ENCODE peak calls at places on chromosomes 3 and 15, in six cellular contexts. One of them, this sample, is unnamed.

GRCh38 chr15:50098576-50098975 is 20.5 kb downstream of the ATP8B4 start:
- DNase-seq in WTC11: no peak
- DNase-seq in GM12878: no peak
- DNase-seq in HCT116: no peak
- DNase-seq in HepG2: no peak
- DNase-seq in K562: no peak
- DNase-seq in this sample: no peak

GRCh38 chr3:186871403-186871924 is 29.0 kb downstream of the ADIPOQ start:
- DNase-seq in WTC11: no peak
- DNase-seq in GM12878: no peak
- DNase-seq in HCT116: no peak
- DNase-seq in HepG2: no peak
- DNase-seq in K562: peak
- DNase-seq in this sample: no peak

GRCh38 chr3:183449391-183449790 is 21.0 kb upstream of the MCF2L2 start:
- DNase-seq in WTC11: no peak
- DNase-seq in GM12878: no peak
- DNase-seq in HCT116: no peak
- DNase-seq in HepG2: peak
- DNase-seq in K562: peak
- DNase-seq in this sample: no peak

GRCh38 chr3:27993061-27993460 is 248.4 kb upstream of the CMC1 start:
- DNase-seq in WTC11: no peak
- DNase-seq in GM12878: no peak
- DNase-seq in HCT116: no peak
- DNase-seq in HepG2: no peak
- DNase-seq in K562: no peak
- DNase-seq in this sample: no peak

GRCh38 chr3:58572013-58572633 is 5.1 kb downstream of the FAM107A start:
- DNase-seq in WTC11: no peak
- DNase-seq in GM12878: no peak
- DNase-seq in HCT116: no peak
- DNase-seq in HepG2: no peak
- DNase-seq in K562: no peak
- DNase-seq in this sample: no peak

GRCh38 chr3:933311-933710 is 159.5 kb upstream of the CNTN6 start:
- DNase-seq in WTC11: no peak
- DNase-seq in GM12878: no peak
- DNase-seq in HCT116: no peak
- DNase-seq in HepG2: no peak
- DNase-seq in K562: no peak
- DNase-seq in this sample: no peak

GRCh38 chr3:124407260-124407659 is 323.0 kb upstream of the UMPS start:
- DNase-seq in WTC11: no peak
- DNase-seq in GM12878: no peak
- DNase-seq in HCT116: no peak
- DNase-seq in HepG2: no peak
- DNase-seq in K562: no peak
- DNase-seq in this sample: no peak

GRCh38 chr15:39207532-39208115 is 373.3 kb upstream of the THBS1 start:
- DNase-seq in WTC11: no peak
- DNase-seq in GM12878: no peak
- DNase-seq in HCT116: no peak
- DNase-seq in HepG2: no peak
- DNase-seq in K562: no peak
- DNase-seq in this sample: no peak

GRCh38 chr15:62641782-62642181 is 400.8 kb upstream of the TPM1 start:
- DNase-seq in WTC11: no peak
- DNase-seq in GM12878: no peak
- DNase-seq in HCT116: no peak
- DNase-seq in HepG2: no peak
- DNase-seq in K562: no peak
- DNase-seq in this sample: no peak

GRCh38 chr15:56672721-56673120 is 60.6 kb downstream of the ZNF280D start:
- DNase-seq in WTC11: no peak
- DNase-seq in GM12878: no peak
- DNase-seq in HCT116: no peak
- DNase-seq in HepG2: no peak
- DNase-seq in K562: no peak
- DNase-seq in this sample: no peak

GRCh38 chr15:69991493-69991892 is 106.2 kb downstream of the TLE3 start:
- DNase-seq in WTC11: no peak
- DNase-seq in GM12878: no peak
- DNase-seq in HCT116: no peak
- DNase-seq in HepG2: no peak
- DNase-seq in K562: no peak
- DNase-seq in this sample: no peak

GRCh38 chr15:40047413-40048154 is 8.6 kb upstream of the SRP14 start:
- DNase-seq in WTC11: no peak
- DNase-seq in GM12878: peak
- DNase-seq in HCT116: no peak
- DNase-seq in HepG2: no peak
- DNase-seq in K562: no peak
- DNase-seq in this sample: peak

GRCh38 chr15:64851503-64851840 is 9.8 kb downstream of the PLEKHO2 start:
- DNase-seq in WTC11: no peak
- DNase-seq in GM12878: no peak
- DNase-seq in HCT116: no peak
- DNase-seq in HepG2: no peak
- DNase-seq in K562: no peak
- DNase-seq in this sample: no peak

GRCh38 chr15:52728899-52729298 is 49.7 kb upstream of the ATOSA start:
- DNase-seq in WTC11: no peak
- DNase-seq in GM12878: no peak
- DNase-seq in HCT116: no peak
- DNase-seq in HepG2: no peak
- DNase-seq in K562: no peak
- DNase-seq in this sample: no peak

GRCh38 chr3:163863146-163863545 is 1215.2 kb downstream of the SI start:
- DNase-seq in WTC11: no peak
- DNase-seq in GM12878: no peak
- DNase-seq in HCT116: no peak
- DNase-seq in HepG2: no peak
- DNase-seq in K562: no peak
- DNase-seq in this sample: no peak

GRCh38 chr3:157369712-157370447 is 66.8 kb upstream of the PTX3 start:
- DNase-seq in WTC11: no peak
- DNase-seq in GM12878: no peak
- DNase-seq in HCT116: no peak
- DNase-seq in HepG2: no peak
- DNase-seq in K562: no peak
- DNase-seq in this sample: no peak

GRCh38 chr15:58865420-58865880 is 68.0 kb downstream of the SLTM start:
- DNase-seq in WTC11: peak
- DNase-seq in GM12878: no peak
- DNase-seq in HCT116: no peak
- DNase-seq in HepG2: peak
- DNase-seq in K562: no peak
- DNase-seq in this sample: peak

GRCh38 chr15:96359772-96360498 is 29.4 kb downstream of the NR2F2 start:
- DNase-seq in WTC11: no peak
- DNase-seq in GM12878: no peak
- DNase-seq in HCT116: no peak
- DNase-seq in HepG2: no peak
- DNase-seq in K562: no peak
- DNase-seq in this sample: no peak

GRCh38 chr3:58332575-58333179 is at the start of gene PXK:
- DNase-seq in WTC11: peak
- DNase-seq in GM12878: no peak
- DNase-seq in HCT116: peak
- DNase-seq in HepG2: peak
- DNase-seq in K562: peak
- DNase-seq in this sample: no peak

GRCh38 chr3:8937064-8938020 is 25.9 kb downstream of the RAD18 start:
- DNase-seq in WTC11: no peak
- DNase-seq in GM12878: no peak
- DNase-seq in HCT116: peak
- DNase-seq in HepG2: peak
- DNase-seq in K562: no peak
- DNase-seq in this sample: no peak
- TF ChIP-seq ATF3 in WTC11: no peak
- TF ChIP-seq ATF3 in GM12878: no peak
- TF ChIP-seq ATF3 in HCT116: no peak
- TF ChIP-seq ATF3 in HepG2: no peak
- TF ChIP-seq ATF3 in K562: no peak
- TF ChIP-seq ATF3 in this sample: no peak

DNA sequence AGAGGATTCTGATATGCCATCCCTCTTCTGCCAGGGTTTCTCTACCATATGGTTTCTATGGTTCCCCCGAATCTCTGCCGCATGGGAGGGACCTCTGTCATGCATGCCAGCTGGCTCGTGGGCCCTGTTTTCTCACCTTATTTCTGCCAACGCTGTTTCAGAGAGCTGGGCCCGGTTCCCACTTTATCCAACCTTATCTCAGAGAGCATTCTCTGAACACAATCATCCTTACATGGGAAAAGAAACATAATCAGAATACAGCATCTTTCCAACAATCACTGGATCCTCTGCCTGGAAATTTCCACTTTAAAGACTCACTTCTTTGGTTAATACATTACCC is 234.5 kb upstream of the ZBTB20 start:
- DNase-seq in WTC11: no peak
- DNase-seq in GM12878: no peak
- DNase-seq in HCT116: no peak
- DNase-seq in HepG2: no peak
- DNase-seq in K562: no peak
- DNase-seq in this sample: no peak
- TF ChIP-seq ATF3 in WTC11: no peak
- TF ChIP-seq ATF3 in GM12878: no peak
- TF ChIP-seq ATF3 in HCT116: no peak
- TF ChIP-seq ATF3 in HepG2: no peak
- TF ChIP-seq ATF3 in K562: no peak
- TF ChIP-seq ATF3 in this sample: no peak

GRCh38 chr3:101675709-101676218 is 1.2 kb downstream of the ZBTB11 start:
- DNase-seq in WTC11: no peak
- DNase-seq in GM12878: no peak
- DNase-seq in HCT116: no peak
- DNase-seq in HepG2: no peak
- DNase-seq in K562: no peak
- DNase-seq in this sample: no peak

GRCh38 chr3:101676765-101677435 is at the start of gene ZBTB11:
- DNase-seq in WTC11: peak
- DNase-seq in GM12878: peak
- DNase-seq in HCT116: peak
- DNase-seq in HepG2: peak
- DNase-seq in K562: peak
- DNase-seq in this sample: peak

GRCh38 chr3:101680466-101680865 is 3.5 kb upstream of the ZBTB11 start:
- DNase-seq in WTC11: no peak
- DNase-seq in GM12878: no peak
- DNase-seq in HCT116: no peak
- DNase-seq in HepG2: no peak
- DNase-seq in K562: no peak
- DNase-seq in this sample: no peak

GRCh38 chr3:101676219-101676764 is 640 bp downstream of the ZBTB11 start:
- DNase-seq in WTC11: peak
- DNase-seq in GM12878: peak
- DNase-seq in HCT116: peak
- DNase-seq in HepG2: peak
- DNase-seq in K562: peak
- DNase-seq in this sample: peak

DNA sequence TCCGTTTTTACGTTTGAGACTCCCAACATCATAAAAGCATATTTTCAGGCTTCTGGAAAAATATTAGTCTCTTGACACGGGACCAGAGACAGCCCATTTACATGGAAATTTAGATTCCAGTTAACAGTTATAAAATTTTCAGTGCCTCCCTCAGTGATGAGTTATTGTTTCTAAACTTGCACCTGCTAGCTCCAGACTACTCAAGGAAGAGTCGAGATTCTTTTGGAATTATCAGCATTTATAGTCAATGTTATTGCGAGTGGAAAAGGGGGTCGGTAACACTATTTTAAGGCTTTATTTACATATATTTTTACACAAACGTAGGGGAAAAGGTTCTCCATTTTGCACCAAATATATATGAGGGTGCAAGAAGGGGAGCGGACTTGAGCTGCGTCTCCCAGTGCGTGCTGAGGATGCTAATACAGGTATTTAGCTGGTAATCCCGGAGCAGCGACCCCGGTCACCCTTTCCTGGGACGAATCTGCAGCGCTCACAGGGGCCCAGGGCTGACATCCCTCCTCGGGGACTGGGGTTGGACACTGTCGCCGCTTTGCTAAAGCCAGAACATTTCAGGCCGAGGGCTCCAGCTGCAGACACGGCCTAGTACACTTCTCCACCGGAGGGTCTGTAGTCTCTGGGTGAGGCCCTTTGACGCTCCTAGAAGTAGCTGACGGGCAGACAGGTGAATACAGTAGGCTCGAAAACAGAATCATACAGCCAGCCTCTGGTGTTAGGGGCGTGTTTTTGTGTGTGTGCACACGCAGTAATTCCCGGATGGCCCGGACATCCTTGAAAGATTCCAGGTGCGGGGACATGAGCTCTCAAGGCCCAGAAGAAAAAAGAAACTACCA is 729 bp upstream of the ZBTB11 start:
- DNase-seq in WTC11: peak
- DNase-seq in GM12878: no peak
- DNase-seq in HCT116: no peak
- DNase-seq in HepG2: no peak
- DNase-seq in K562: no peak
- DNase-seq in this sample: peak
- TF ChIP-seq ATF3 in WTC11: no peak
- TF ChIP-seq ATF3 in GM12878: no peak
- TF ChIP-seq ATF3 in HCT116: no peak
- TF ChIP-seq ATF3 in HepG2: no peak
- TF ChIP-seq ATF3 in K562: no peak
- TF ChIP-seq ATF3 in this sample: no peak

GRCh38 chr3:11478167-11478566 is 165.5 kb downstream of the VGLL4 start:
- DNase-seq in WTC11: no peak
- DNase-seq in GM12878: no peak
- DNase-seq in HCT116: no peak
- DNase-seq in HepG2: no peak
- DNase-seq in K562: no peak
- DNase-seq in this sample: no peak

GRCh38 chr3:11479230-11479620 is 164.5 kb downstream of the VGLL4 start:
- DNase-seq in WTC11: no peak
- DNase-seq in GM12878: no peak
- DNase-seq in HCT116: no peak
- DNase-seq in HepG2: no peak
- DNase-seq in K562: no peak
- DNase-seq in this sample: no peak

GRCh38 chr3:11477286-11477935 is 166.3 kb downstream of the VGLL4 start:
- DNase-seq in WTC11: no peak
- DNase-seq in GM12878: no peak
- DNase-seq in HCT116: no peak
- DNase-seq in HepG2: no peak
- DNase-seq in K562: no peak
- DNase-seq in this sample: no peak

GRCh38 chr3:11475324-11475723 is 168.4 kb downstream of the VGLL4 start:
- DNase-seq in WTC11: no peak
- DNase-seq in GM12878: no peak
- DNase-seq in HCT116: no peak
- DNase-seq in HepG2: no peak
- DNase-seq in K562: no peak
- DNase-seq in this sample: no peak

DNA sequence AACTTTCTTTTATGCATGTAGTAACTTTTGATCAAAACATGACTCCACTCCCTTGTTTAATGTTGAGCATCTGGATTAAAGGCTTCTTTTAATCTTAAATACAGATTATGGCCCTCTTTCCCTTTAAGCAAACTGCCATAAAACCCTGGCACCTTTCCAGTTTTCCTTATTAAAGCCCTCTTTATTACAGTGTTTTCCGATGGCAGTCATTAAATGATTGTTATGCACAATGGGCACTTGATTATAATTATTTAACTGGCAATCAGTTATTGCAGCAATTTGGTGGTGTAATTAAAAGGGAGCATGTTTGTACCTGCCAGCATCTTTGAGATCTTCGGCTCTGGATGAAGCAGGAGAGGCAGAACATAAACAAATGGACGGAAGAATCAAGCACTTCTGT is 166.9 kb downstream of the VGLL4 start:
- DNase-seq in WTC11: no peak
- DNase-seq in GM12878: no peak
- DNase-seq in HCT116: no peak
- DNase-seq in HepG2: no peak
- DNase-seq in K562: no peak
- DNase-seq in this sample: no peak
- TF ChIP-seq ATF3 in WTC11: no peak
- TF ChIP-seq ATF3 in GM12878: no peak
- TF ChIP-seq ATF3 in HCT116: no peak
- TF ChIP-seq ATF3 in HepG2: no peak
- TF ChIP-seq ATF3 in K562: no peak
- TF ChIP-seq ATF3 in this sample: no peak

This sample was measured in H1.